ENCODE peak calls at places on chromosome 15, in four cellular contexts. J is NCI-H460, L is RPMI8226, W is NCI-H1105. O is an unnamed sample.

GRCh38 chr15:75659141-75659771 is 11.5 kb downstream of the SNX33 start:
- DNase-seq in J (no peak), L (no peak), W (no peak), O (no peak)

GRCh38 chr15:74365619-74366445 is 1.6 kb downstream of the CYP11A1 start:
- DNase-seq in J (no peak), L (peak), W (no peak), O (no peak)

GRCh38 chr15:89680282-89680873 is 1.2 kb upstream of the PLIN1 start:
- DNase-seq in L (no peak), W (no peak), J (peak), O (peak)

GRCh38 chr15:70066422-70066821 is 31.3 kb downstream of the TLE3 start:
- DNase-seq in J (no peak), W (no peak), L (no peak), O (no peak)

GRCh38 chr15:78507831-78508160 is 419 bp downstream of the HYKK start:
- DNase-seq in L (no peak), W (no peak), J (no peak), O (peak)

GRCh38 chr15:47551079-47551478 is 166.2 kb upstream of the SEMA6D start:
- DNase-seq in J (no peak), W (no peak), L (no peak), O (no peak)

GRCh38 chr15:71096676-71097075 is 18.6 kb upstream of the THSD4 start:
- DNase-seq in J (no peak), W (no peak), L (no peak), O (no peak)

GRCh38 chr15:73722425-73722824 is 30.7 kb downstream of the INSYN1 start:
- DNase-seq in W (no peak), J (no peak), L (no peak), O (no peak)

GRCh38 chr15:60551781-60552161 is 72.8 kb upstream of the ICE2 start:
- DNase-seq in J (peak), L (no peak), W (no peak), O (peak)

GRCh38 chr15:80785811-80786354 is 6.7 kb downstream of the CEMIP start:
- DNase-seq in L (no peak), W (no peak), J (no peak), O (no peak)

GRCh38 chr15:99058421-99058870 is 46.4 kb upstream of the SYNM start:
- DNase-seq in L (no peak), J (no peak), W (no peak), O (peak)

GRCh38 chr15:72423256-72423655 is 25.2 kb downstream of the TMEM202 start:
- DNase-seq in W (no peak), J (no peak), L (no peak), O (no peak)

GRCh38 chr15:93587046-93587445 is 498.0 kb upstream of the RGMA start:
- DNase-seq in J (no peak), W (peak), L (no peak), O (no peak)

GRCh38 chr15:63915888-63916731 is 82.4 kb upstream of the HERC1 start:
- DNase-seq in J (no peak), W (no peak), L (peak), O (peak)

GRCh38 chr15:100570735-100571363 is 31.1 kb downstream of the LINS1 start:
- DNase-seq in W (no peak), J (no peak), L (no peak), O (no peak)

GRCh38 chr15:31325432-31325975 is 1.1 kb upstream of the KLF13 start:
- DNase-seq in W (peak), J (no peak), L (peak), O (peak)

GRCh38 chr15:99984491-99985243 is 251.4 kb upstream of the LYSMD4 start:
- DNase-seq in J (no peak), W (no peak), L (no peak), O (no peak)

GRCh38 chr15:59791646-59792208 is 102.6 kb upstream of the BNIP2 start:
- DNase-seq in J (no peak), W (no peak), L (no peak), O (no peak)

GRCh38 chr15:75721923-75722870 is 9.5 kb upstream of the CSPG4 start:
- DNase-seq in L (no peak), J (no peak), W (no peak), O (no peak)

GRCh38 chr15:78353093-78353492 is 12.9 kb downstream of the CRABP1 start:
- DNase-seq in J (peak), W (no peak), L (no peak), O (peak)

GRCh38 chr15:26295331-26295730 is 432.2 kb upstream of the ATP10A start:
- DNase-seq in L (no peak), W (no peak), J (no peak), O (no peak)

GRCh38 chr15:60957111-60957510 is 272.0 kb downstream of the RORA start:
- DNase-seq in J (no peak), L (no peak), W (peak), O (no peak)

GRCh38 chr15:38398134-38398533 is 55.8 kb upstream of the FAM98B start:
- DNase-seq in W (no peak), L (no peak), J (no peak), O (no peak)

GRCh38 chr15:43243246-43243645 is 22.4 kb upstream of the EPB42 start:
- DNase-seq in J (no peak), L (no peak), W (no peak), O (no peak)

GRCh38 chr15:90343391-90343790 is 8.7 kb upstream of the ZNF774 start:
- DNase-seq in J (no peak), W (no peak), L (no peak), O (no peak)

O was measured in A549.